ENCODE peak calls at places on chromosomes 12 and 14, in nine cellular contexts. One of them, this sample, is unnamed.

GRCh38 chr12:121802485-121802842 is 1.3 kb upstream of the SETD1B start:
- DNase-seq in Caco-2: no peak
- DNase-seq in psoas muscle: no peak
- DNase-seq in A549: no peak
- DNase-seq in Panc1: no peak
- DNase-seq in H9: no peak
- DNase-seq in lower lobe of right lung: no peak
- DNase-seq in heart right ventricle: no peak
- DNase-seq in effector memory CD4-positive, alpha-beta T cell: no peak
- DNase-seq in this sample: no peak

GRCh38 chr14:62143235-62143634 is 381.0 kb downstream of the SNAPC1 start:
- DNase-seq in Panc1: no peak
- DNase-seq in Caco-2: no peak
- DNase-seq in psoas muscle: no peak
- DNase-seq in A549: no peak
- DNase-seq in effector memory CD4-positive, alpha-beta T cell: no peak
- DNase-seq in H9: no peak
- DNase-seq in lower lobe of right lung: no peak
- DNase-seq in heart right ventricle: no peak
- DNase-seq in this sample: no peak

GRCh38 chr14:85296466-85297210 is 233.3 kb upstream of the FLRT2 start:
- DNase-seq in Panc1: no peak
- DNase-seq in A549: peak; percentile 11
- DNase-seq in effector memory CD4-positive, alpha-beta T cell: no peak
- DNase-seq in heart right ventricle: no peak
- DNase-seq in H9: no peak
- DNase-seq in psoas muscle: no peak
- DNase-seq in lower lobe of right lung: no peak
- DNase-seq in Caco-2: peak; percentile 24
- DNase-seq in this sample: no peak

GRCh38 chr14:63933110-63933509 is 80.3 kb downstream of the SYNE2 start:
- DNase-seq in effector memory CD4-positive, alpha-beta T cell: no peak
- DNase-seq in lower lobe of right lung: no peak
- DNase-seq in heart right ventricle: no peak
- DNase-seq in Panc1: no peak
- DNase-seq in A549: no peak
- DNase-seq in psoas muscle: no peak
- DNase-seq in Caco-2: no peak
- DNase-seq in H9: no peak
- DNase-seq in this sample: no peak

GRCh38 chr12:67818379-67819001 is 169.9 kb downstream of the DYRK2 start:
- DNase-seq in Panc1: no peak
- DNase-seq in effector memory CD4-positive, alpha-beta T cell: no peak
- DNase-seq in H9: no peak
- DNase-seq in lower lobe of right lung: no peak
- DNase-seq in Caco-2: no peak
- DNase-seq in psoas muscle: no peak
- DNase-seq in heart right ventricle: no peak
- DNase-seq in A549: no peak
- DNase-seq in this sample: no peak

GRCh38 chr14:52117433-52117832 is 48.6 kb upstream of the NID2 start:
- DNase-seq in psoas muscle: no peak
- DNase-seq in Panc1: no peak
- DNase-seq in effector memory CD4-positive, alpha-beta T cell: no peak
- DNase-seq in lower lobe of right lung: no peak
- DNase-seq in A549: no peak
- DNase-seq in heart right ventricle: no peak
- DNase-seq in H9: no peak
- DNase-seq in Caco-2: no peak
- DNase-seq in this sample: no peak

GRCh38 chr12:94186461-94187237 is 38.3 kb downstream of the PLXNC1 start:
- DNase-seq in Panc1: no peak
- DNase-seq in effector memory CD4-positive, alpha-beta T cell: no peak
- DNase-seq in H9: peak; percentile 93
- DNase-seq in heart right ventricle: no peak
- DNase-seq in Caco-2: peak; percentile 20
- DNase-seq in psoas muscle: peak; percentile 25
- DNase-seq in lower lobe of right lung: peak; percentile 51
- DNase-seq in A549: no peak
- DNase-seq in this sample: no peak

GRCh38 chr12:76299536-76300296 is 48.5 kb downstream of the BBS10 start:
- DNase-seq in Panc1: no peak
- DNase-seq in A549: peak; percentile 20
- DNase-seq in Caco-2: peak; percentile 35
- DNase-seq in heart right ventricle: no peak
- DNase-seq in effector memory CD4-positive, alpha-beta T cell: no peak
- DNase-seq in lower lobe of right lung: no peak
- DNase-seq in psoas muscle: no peak
- DNase-seq in H9: no peak
- DNase-seq in this sample: no peak

GRCh38 chr12:65517656-65518210 is 239.2 kb downstream of the MSRB3 start:
- DNase-seq in H9: no peak
- DNase-seq in lower lobe of right lung: no peak
- DNase-seq in psoas muscle: no peak
- DNase-seq in Panc1: no peak
- DNase-seq in effector memory CD4-positive, alpha-beta T cell: no peak
- DNase-seq in heart right ventricle: no peak
- DNase-seq in A549: no peak
- DNase-seq in Caco-2: no peak
- DNase-seq in this sample: no peak

GRCh38 chr12:108568653-108569154 is 6.3 kb downstream of the ISCU start:
- DNase-seq in Caco-2: no peak
- DNase-seq in H9: no peak
- DNase-seq in effector memory CD4-positive, alpha-beta T cell: peak; percentile 23
- DNase-seq in psoas muscle: no peak
- DNase-seq in A549: no peak
- DNase-seq in lower lobe of right lung: no peak
- DNase-seq in Panc1: no peak
- DNase-seq in heart right ventricle: no peak
- DNase-seq in this sample: no peak

GRCh38 chr12:15763336-15763735 is 25.9 kb downstream of the EPS8 start:
- DNase-seq in effector memory CD4-positive, alpha-beta T cell: no peak
- DNase-seq in A549: no peak
- DNase-seq in Caco-2: no peak
- DNase-seq in H9: no peak
- DNase-seq in Panc1: no peak
- DNase-seq in lower lobe of right lung: no peak
- DNase-seq in heart right ventricle: no peak
- DNase-seq in psoas muscle: no peak
- DNase-seq in this sample: no peak

GRCh38 chr12:32906407-32907165 is 10.0 kb upstream of the PKP2 start:
- DNase-seq in psoas muscle: no peak
- DNase-seq in A549: no peak
- DNase-seq in lower lobe of right lung: no peak
- DNase-seq in Panc1: no peak
- DNase-seq in H9: no peak
- DNase-seq in effector memory CD4-positive, alpha-beta T cell: no peak
- DNase-seq in Caco-2: no peak
- DNase-seq in heart right ventricle: no peak
- DNase-seq in this sample: no peak

GRCh38 chr12:27549231-27549800 is 25.3 kb downstream of the PPFIBP1 start:
- DNase-seq in H9: no peak
- DNase-seq in effector memory CD4-positive, alpha-beta T cell: no peak
- DNase-seq in psoas muscle: no peak
- DNase-seq in Panc1: no peak
- DNase-seq in heart right ventricle: no peak
- DNase-seq in A549: peak; percentile 82
- DNase-seq in Caco-2: no peak
- DNase-seq in lower lobe of right lung: no peak
- DNase-seq in this sample: no peak

GRCh38 chr14:67232066-67232465 is 9.2 kb upstream of the PALS1 start:
- DNase-seq in lower lobe of right lung: no peak
- DNase-seq in effector memory CD4-positive, alpha-beta T cell: no peak
- DNase-seq in psoas muscle: no peak
- DNase-seq in Panc1: no peak
- DNase-seq in Caco-2: no peak
- DNase-seq in A549: no peak
- DNase-seq in heart right ventricle: no peak
- DNase-seq in H9: no peak
- DNase-seq in this sample: no peak

GRCh38 chr14:52873694-52874093 is 77.2 kb downstream of the FERMT2 start:
- DNase-seq in H9: no peak
- DNase-seq in psoas muscle: peak; percentile 47
- DNase-seq in lower lobe of right lung: no peak
- DNase-seq in heart right ventricle: no peak
- DNase-seq in Caco-2: no peak
- DNase-seq in Panc1: no peak
- DNase-seq in A549: no peak
- DNase-seq in effector memory CD4-positive, alpha-beta T cell: no peak
- DNase-seq in this sample: no peak

GRCh38 chr14:71361335-71361734 is 454.1 kb downstream of the PCNX1 start:
- DNase-seq in H9: no peak
- DNase-seq in A549: no peak
- DNase-seq in lower lobe of right lung: no peak
- DNase-seq in Panc1: no peak
- DNase-seq in Caco-2: peak; percentile 57
- DNase-seq in effector memory CD4-positive, alpha-beta T cell: no peak
- DNase-seq in heart right ventricle: no peak
- DNase-seq in psoas muscle: no peak
- DNase-seq in this sample: no peak

GRCh38 chr14:74965770-74966153 is 10.4 kb upstream of the PGF start:
- DNase-seq in effector memory CD4-positive, alpha-beta T cell: no peak
- DNase-seq in H9: no peak
- DNase-seq in heart right ventricle: no peak
- DNase-seq in lower lobe of right lung: no peak
- DNase-seq in A549: no peak
- DNase-seq in Caco-2: no peak
- DNase-seq in Panc1: no peak
- DNase-seq in psoas muscle: no peak
- DNase-seq in this sample: no peak

GRCh38 chr12:71107976-71108749 is 49.6 kb downstream of the TSPAN8 start:
- DNase-seq in psoas muscle: no peak
- DNase-seq in H9: no peak
- DNase-seq in lower lobe of right lung: no peak
- DNase-seq in Caco-2: no peak
- DNase-seq in A549: no peak
- DNase-seq in effector memory CD4-positive, alpha-beta T cell: no peak
- DNase-seq in Panc1: no peak
- DNase-seq in heart right ventricle: no peak
- DNase-seq in this sample: no peak

GRCh38 chr14:54772451-54772881 is 130.2 kb downstream of the GCH1 start:
- DNase-seq in effector memory CD4-positive, alpha-beta T cell: no peak
- DNase-seq in lower lobe of right lung: no peak
- DNase-seq in Panc1: peak; percentile 22
- DNase-seq in A549: no peak
- DNase-seq in psoas muscle: no peak
- DNase-seq in H9: no peak
- DNase-seq in heart right ventricle: no peak
- DNase-seq in Caco-2: no peak
- DNase-seq in this sample: no peak

DNA sequence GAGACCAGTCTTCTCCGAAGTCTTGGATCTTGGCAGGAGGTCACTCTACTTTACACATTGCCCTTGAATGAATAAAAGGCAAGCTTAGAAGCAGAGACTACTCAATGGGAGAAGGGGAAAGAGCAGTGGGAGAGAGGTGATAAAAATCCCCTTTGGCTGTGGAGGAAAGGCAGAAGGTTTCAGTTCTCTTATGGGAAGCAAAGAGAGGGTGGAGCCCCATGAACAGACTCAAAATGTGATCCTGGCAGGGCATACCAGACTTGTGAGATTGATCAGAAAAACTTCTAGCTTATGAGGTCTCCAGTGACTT is 49.6 kb upstream of the HECTD1 start:
- DNase-seq in A549: no peak
- DNase-seq in H9: no peak
- DNase-seq in effector memory CD4-positive, alpha-beta T cell: no peak
- DNase-seq in Panc1: no peak
- DNase-seq in psoas muscle: no peak
- DNase-seq in lower lobe of right lung: no peak
- DNase-seq in heart right ventricle: no peak
- DNase-seq in Caco-2: no peak
- DNase-seq in this sample: no peak
- H3K4me1 ChIP-seq in A549: peaks cover 19% of the 10 kb centered on the region
- H3K4me1 ChIP-seq in H9: no peaks in the 10 kb centered on the region
- H3K4me1 ChIP-seq in effector memory CD4-positive, alpha-beta T cell: no peaks in the 10 kb centered on the region
- H3K4me1 ChIP-seq in Panc1: no peaks in the 10 kb centered on the region
- H3K4me1 ChIP-seq in psoas muscle: peaks cover 5% of the 10 kb centered on the region
- H3K4me1 ChIP-seq in lower lobe of right lung: peaks cover 12% of the 10 kb centered on the region
- H3K4me1 ChIP-seq in heart right ventricle: peaks cover 9% of the 10 kb centered on the region
- H3K4me1 ChIP-seq in Caco-2: peaks cover 27% of the 10 kb centered on the region
- H3K4me1 ChIP-seq in this sample: peaks cover 4% of the 10 kb centered on the region

DNA sequence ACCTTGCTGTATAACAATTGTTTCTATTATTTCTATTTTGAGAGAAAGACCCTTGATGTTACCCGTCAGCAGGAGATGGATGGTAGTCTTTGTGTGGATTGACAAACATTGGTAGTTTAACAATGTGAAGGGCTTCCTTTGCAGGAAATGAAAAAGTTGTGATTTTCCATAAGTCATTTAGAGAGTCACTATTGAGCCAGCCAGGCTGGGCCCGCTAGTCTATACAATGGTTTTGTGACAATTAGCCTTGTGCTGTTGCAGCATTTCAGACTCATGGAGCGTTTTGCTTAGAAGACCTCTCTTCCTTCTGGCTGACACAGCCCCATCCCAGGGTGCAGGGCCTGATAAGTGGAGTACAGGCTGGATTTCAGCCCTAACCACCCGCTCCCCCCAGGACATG is 18.3 kb upstream of the SLC38A2 start:
- DNase-seq in heart right ventricle: no peak
- DNase-seq in A549: no peak
- DNase-seq in psoas muscle: no peak
- DNase-seq in lower lobe of right lung: no peak
- DNase-seq in Panc1: no peak
- DNase-seq in H9: no peak
- DNase-seq in effector memory CD4-positive, alpha-beta T cell: no peak
- DNase-seq in Caco-2: no peak
- DNase-seq in this sample: no peak
- H3K4me1 ChIP-seq in heart right ventricle: peaks cover 50% of the 10 kb centered on the region
- H3K4me1 ChIP-seq in A549: peaks cover 57% of the 10 kb centered on the region
- H3K4me1 ChIP-seq in psoas muscle: peaks cover 33% of the 10 kb centered on the region
- H3K4me1 ChIP-seq in lower lobe of right lung: peaks cover 51% of the 10 kb centered on the region
- H3K4me1 ChIP-seq in Panc1: peaks cover 73% of the 10 kb centered on the region
- H3K4me1 ChIP-seq in H9: peaks cover 11% of the 10 kb centered on the region
- H3K4me1 ChIP-seq in effector memory CD4-positive, alpha-beta T cell: no peaks in the 10 kb centered on the region
- H3K4me1 ChIP-seq in Caco-2: peaks cover 54% of the 10 kb centered on the region
- H3K4me1 ChIP-seq in this sample: peaks cover 38% of the 10 kb centered on the region

GRCh38 chr12:21818627-21819026 is 44.1 kb upstream of the KCNJ8 start:
- DNase-seq in lower lobe of right lung: no peak
- DNase-seq in H9: no peak
- DNase-seq in heart right ventricle: no peak
- DNase-seq in Caco-2: peak; percentile 57
- DNase-seq in Panc1: no peak
- DNase-seq in A549: no peak
- DNase-seq in effector memory CD4-positive, alpha-beta T cell: no peak
- DNase-seq in psoas muscle: no peak
- DNase-seq in this sample: no peak
- H3K4me1 ChIP-seq in lower lobe of right lung: peaks cover 13% of the 10 kb centered on the region
- H3K4me1 ChIP-seq in H9: no peaks in the 10 kb centered on the region
- H3K4me1 ChIP-seq in heart right ventricle: peaks cover 11% of the 10 kb centered on the region
- H3K4me1 ChIP-seq in Caco-2: peaks cover 78% of the 10 kb centered on the region
- H3K4me1 ChIP-seq in Panc1: no peaks in the 10 kb centered on the region
- H3K4me1 ChIP-seq in A549: peaks cover 6% of the 10 kb centered on the region
- H3K4me1 ChIP-seq in effector memory CD4-positive, alpha-beta T cell: no peaks in the 10 kb centered on the region
- H3K4me1 ChIP-seq in psoas muscle: peaks cover 13% of the 10 kb centered on the region
- H3K4me1 ChIP-seq in this sample: peaks cover 6% of the 10 kb centered on the region

DNA sequence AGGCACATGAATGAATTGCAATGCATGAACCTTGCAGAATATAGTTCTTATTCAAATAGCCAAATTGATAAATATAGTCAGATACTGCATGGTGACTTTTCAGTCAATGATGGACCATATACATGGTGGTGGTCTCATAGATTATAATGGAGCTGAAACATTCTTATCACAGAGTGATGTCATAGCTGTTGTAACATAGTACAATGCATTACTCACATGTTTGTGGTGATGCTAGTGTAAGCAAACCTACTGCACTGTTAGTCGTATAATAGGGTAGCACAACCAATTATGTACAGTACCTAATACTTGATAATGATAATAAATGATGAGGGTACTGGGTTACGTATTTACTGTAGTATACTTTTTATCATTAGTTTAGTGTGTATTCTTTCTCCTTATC is 280.3 kb downstream of the BCAT1 start:
- DNase-seq in lower lobe of right lung: no peak
- DNase-seq in psoas muscle: no peak
- DNase-seq in heart right ventricle: no peak
- DNase-seq in Panc1: no peak
- DNase-seq in H9: no peak
- DNase-seq in A549: no peak
- DNase-seq in effector memory CD4-positive, alpha-beta T cell: no peak
- DNase-seq in Caco-2: no peak
- DNase-seq in this sample: no peak
- H3K4me1 ChIP-seq in lower lobe of right lung: no peaks in the 10 kb centered on the region
- H3K4me1 ChIP-seq in psoas muscle: no peaks in the 10 kb centered on the region
- H3K4me1 ChIP-seq in heart right ventricle: no peaks in the 10 kb centered on the region
- H3K4me1 ChIP-seq in Panc1: no peaks in the 10 kb centered on the region
- H3K4me1 ChIP-seq in H9: no peaks in the 10 kb centered on the region
- H3K4me1 ChIP-seq in A549: no peaks in the 10 kb centered on the region
- H3K4me1 ChIP-seq in effector memory CD4-positive, alpha-beta T cell: no peaks in the 10 kb centered on the region
- H3K4me1 ChIP-seq in Caco-2: no peaks in the 10 kb centered on the region
- H3K4me1 ChIP-seq in this sample: no peaks in the 10 kb centered on the region